ENCODE peak calls at places on chromosomes 7 and 10, in ten cellular contexts. One of them, this sample, is unnamed.

GRCh38 chr10:93074137-93074596 is 474 bp downstream of the CYP26A1 start:
- DNase-seq in trophoblast cell: no peak
- DNase-seq in effector CD4-positive, alpha-beta T cell: no peak
- DNase-seq in AG04450: no peak
- DNase-seq in stimulated activated naive CD8-positive, alpha-beta T cell treated with anti-CD3 and anti-CD28 coated beads, Interleukin-15, Interleukin-2, amounts not matched to agents 100 U/mL and 50 U/mL, for 24 hours: no peak
- DNase-seq in AG08396: no peak
- DNase-seq in HEK293T: peak; percentile 62
- DNase-seq in fibroblast of mammary gland: no peak
- DNase-seq in activated T-cell treated with anti-CD3 and anti-CD28 coated beads, Interleukin-2, amount 50 U/mL, for 72 hours: no peak
- DNase-seq in ELF-1: no peak
- DNase-seq in this sample: no peak

GRCh38 chr7:131231381-131232220 is 96.1 kb upstream of the MKLN1 start:
- DNase-seq in trophoblast cell: no peak
- DNase-seq in effector CD4-positive, alpha-beta T cell: peak; percentile 57
- DNase-seq in AG04450: peak; percentile 41
- DNase-seq in stimulated activated naive CD8-positive, alpha-beta T cell treated with anti-CD3 and anti-CD28 coated beads, Interleukin-15, Interleukin-2, amounts not matched to agents 100 U/mL and 50 U/mL, for 24 hours: peak; percentile 66
- DNase-seq in AG08396: peak; percentile 37
- DNase-seq in HEK293T: no peak
- DNase-seq in fibroblast of mammary gland: peak; percentile 59
- DNase-seq in activated T-cell treated with anti-CD3 and anti-CD28 coated beads, Interleukin-2, amount 50 U/mL, for 72 hours: peak; percentile 70
- DNase-seq in ELF-1: no peak
- DNase-seq in this sample: no peak

GRCh38 chr7:66296001-66296521 is 90.9 kb downstream of the TPST1 start:
- DNase-seq in trophoblast cell: no peak
- DNase-seq in effector CD4-positive, alpha-beta T cell: no peak
- DNase-seq in AG04450: peak; percentile 44
- DNase-seq in stimulated activated naive CD8-positive, alpha-beta T cell treated with anti-CD3 and anti-CD28 coated beads, Interleukin-15, Interleukin-2, amounts not matched to agents 100 U/mL and 50 U/mL, for 24 hours: no peak
- DNase-seq in AG08396: peak; percentile 30
- DNase-seq in HEK293T: no peak
- DNase-seq in fibroblast of mammary gland: peak; percentile 65
- DNase-seq in activated T-cell treated with anti-CD3 and anti-CD28 coated beads, Interleukin-2, amount 50 U/mL, for 72 hours: no peak
- DNase-seq in ELF-1: no peak
- DNase-seq in this sample: no peak

GRCh38 chr10:125779403-125780327 is 4.0 kb upstream of the MMP21 start:
- DNase-seq in trophoblast cell: no peak
- DNase-seq in effector CD4-positive, alpha-beta T cell: no peak
- DNase-seq in AG04450: no peak
- DNase-seq in stimulated activated naive CD8-positive, alpha-beta T cell treated with anti-CD3 and anti-CD28 coated beads, Interleukin-15, Interleukin-2, amounts not matched to agents 100 U/mL and 50 U/mL, for 24 hours: no peak
- DNase-seq in AG08396: no peak
- DNase-seq in HEK293T: no peak
- DNase-seq in fibroblast of mammary gland: no peak
- DNase-seq in activated T-cell treated with anti-CD3 and anti-CD28 coated beads, Interleukin-2, amount 50 U/mL, for 72 hours: no peak
- DNase-seq in ELF-1: no peak
- DNase-seq in this sample: no peak

GRCh38 chr7:34339061-34339526 is 318.9 kb upstream of the NPSR1 start:
- DNase-seq in trophoblast cell: peak; percentile 81
- DNase-seq in effector CD4-positive, alpha-beta T cell: no peak
- DNase-seq in AG04450: no peak
- DNase-seq in stimulated activated naive CD8-positive, alpha-beta T cell treated with anti-CD3 and anti-CD28 coated beads, Interleukin-15, Interleukin-2, amounts not matched to agents 100 U/mL and 50 U/mL, for 24 hours: no peak
- DNase-seq in AG08396: no peak
- DNase-seq in HEK293T: no peak
- DNase-seq in fibroblast of mammary gland: peak; percentile 11
- DNase-seq in activated T-cell treated with anti-CD3 and anti-CD28 coated beads, Interleukin-2, amount 50 U/mL, for 72 hours: no peak
- DNase-seq in ELF-1: no peak
- DNase-seq in this sample: no peak

GRCh38 chr10:99540673-99541531 is 8.2 kb downstream of the NKX2-3 start:
- DNase-seq in trophoblast cell: peak; percentile 29
- DNase-seq in effector CD4-positive, alpha-beta T cell: no peak
- DNase-seq in AG04450: no peak
- DNase-seq in stimulated activated naive CD8-positive, alpha-beta T cell treated with anti-CD3 and anti-CD28 coated beads, Interleukin-15, Interleukin-2, amounts not matched to agents 100 U/mL and 50 U/mL, for 24 hours: no peak
- DNase-seq in AG08396: no peak
- DNase-seq in HEK293T: peak; percentile 66
- DNase-seq in fibroblast of mammary gland: no peak
- DNase-seq in activated T-cell treated with anti-CD3 and anti-CD28 coated beads, Interleukin-2, amount 50 U/mL, for 72 hours: no peak
- DNase-seq in ELF-1: peak; percentile 41
- DNase-seq in this sample: no peak

GRCh38 chr7:2373124-2373556 is 18.5 kb downstream of the EIF3B start:
- DNase-seq in trophoblast cell: no peak
- DNase-seq in effector CD4-positive, alpha-beta T cell: no peak
- DNase-seq in AG04450: no peak
- DNase-seq in stimulated activated naive CD8-positive, alpha-beta T cell treated with anti-CD3 and anti-CD28 coated beads, Interleukin-15, Interleukin-2, amounts not matched to agents 100 U/mL and 50 U/mL, for 24 hours: no peak
- DNase-seq in AG08396: no peak
- DNase-seq in HEK293T: no peak
- DNase-seq in fibroblast of mammary gland: no peak
- DNase-seq in activated T-cell treated with anti-CD3 and anti-CD28 coated beads, Interleukin-2, amount 50 U/mL, for 72 hours: no peak
- DNase-seq in ELF-1: no peak
- DNase-seq in this sample: no peak

GRCh38 chr7:102146122-102146521 is 140.5 kb upstream of the SH2B2 start:
- DNase-seq in trophoblast cell: no peak
- DNase-seq in effector CD4-positive, alpha-beta T cell: no peak
- DNase-seq in AG04450: no peak
- DNase-seq in stimulated activated naive CD8-positive, alpha-beta T cell treated with anti-CD3 and anti-CD28 coated beads, Interleukin-15, Interleukin-2, amounts not matched to agents 100 U/mL and 50 U/mL, for 24 hours: no peak
- DNase-seq in AG08396: no peak
- DNase-seq in HEK293T: no peak
- DNase-seq in fibroblast of mammary gland: no peak
- DNase-seq in activated T-cell treated with anti-CD3 and anti-CD28 coated beads, Interleukin-2, amount 50 U/mL, for 72 hours: no peak
- DNase-seq in ELF-1: no peak
- DNase-seq in this sample: no peak

GRCh38 chr7:100247152-100247757 is 27.5 kb downstream of the PVRIG start:
- DNase-seq in trophoblast cell: peak; percentile 72
- DNase-seq in effector CD4-positive, alpha-beta T cell: no peak
- DNase-seq in AG04450: peak; percentile 61
- DNase-seq in stimulated activated naive CD8-positive, alpha-beta T cell treated with anti-CD3 and anti-CD28 coated beads, Interleukin-15, Interleukin-2, amounts not matched to agents 100 U/mL and 50 U/mL, for 24 hours: peak; percentile 32
- DNase-seq in AG08396: peak; percentile 75
- DNase-seq in HEK293T: peak; percentile 75
- DNase-seq in fibroblast of mammary gland: peak; percentile 55
- DNase-seq in activated T-cell treated with anti-CD3 and anti-CD28 coated beads, Interleukin-2, amount 50 U/mL, for 72 hours: no peak
- DNase-seq in ELF-1: peak; percentile 90
- DNase-seq in this sample: no peak

GRCh38 chr7:494906-495305 is 24.7 kb downstream of the PDGFA start:
- DNase-seq in trophoblast cell: no peak
- DNase-seq in effector CD4-positive, alpha-beta T cell: no peak
- DNase-seq in AG04450: no peak
- DNase-seq in stimulated activated naive CD8-positive, alpha-beta T cell treated with anti-CD3 and anti-CD28 coated beads, Interleukin-15, Interleukin-2, amounts not matched to agents 100 U/mL and 50 U/mL, for 24 hours: no peak
- DNase-seq in AG08396: no peak
- DNase-seq in HEK293T: no peak
- DNase-seq in fibroblast of mammary gland: no peak
- DNase-seq in activated T-cell treated with anti-CD3 and anti-CD28 coated beads, Interleukin-2, amount 50 U/mL, for 72 hours: no peak
- DNase-seq in ELF-1: no peak
- DNase-seq in this sample: no peak

GRCh38 chr10:127845756-127846155 is 47.0 kb downstream of the CLRN3 start:
- DNase-seq in trophoblast cell: no peak
- DNase-seq in effector CD4-positive, alpha-beta T cell: no peak
- DNase-seq in AG04450: no peak
- DNase-seq in stimulated activated naive CD8-positive, alpha-beta T cell treated with anti-CD3 and anti-CD28 coated beads, Interleukin-15, Interleukin-2, amounts not matched to agents 100 U/mL and 50 U/mL, for 24 hours: no peak
- DNase-seq in AG08396: no peak
- DNase-seq in HEK293T: no peak
- DNase-seq in fibroblast of mammary gland: no peak
- DNase-seq in activated T-cell treated with anti-CD3 and anti-CD28 coated beads, Interleukin-2, amount 50 U/mL, for 72 hours: no peak
- DNase-seq in ELF-1: no peak
- DNase-seq in this sample: no peak

GRCh38 chr7:28748934-28749584 is 209.1 kb downstream of the TRIL start:
- DNase-seq in trophoblast cell: peak; percentile 50
- DNase-seq in effector CD4-positive, alpha-beta T cell: no peak
- DNase-seq in AG04450: no peak
- DNase-seq in stimulated activated naive CD8-positive, alpha-beta T cell treated with anti-CD3 and anti-CD28 coated beads, Interleukin-15, Interleukin-2, amounts not matched to agents 100 U/mL and 50 U/mL, for 24 hours: peak; percentile 16
- DNase-seq in AG08396: no peak
- DNase-seq in HEK293T: peak; percentile 40
- DNase-seq in fibroblast of mammary gland: peak; percentile 73
- DNase-seq in activated T-cell treated with anti-CD3 and anti-CD28 coated beads, Interleukin-2, amount 50 U/mL, for 72 hours: peak; percentile 14
- DNase-seq in ELF-1: no peak
- DNase-seq in this sample: no peak

GRCh38 chr10:112838784-112839481 is 111.1 kb upstream of the TCF7L2 start:
- DNase-seq in trophoblast cell: peak; percentile 28
- DNase-seq in effector CD4-positive, alpha-beta T cell: no peak
- DNase-seq in AG04450: no peak
- DNase-seq in stimulated activated naive CD8-positive, alpha-beta T cell treated with anti-CD3 and anti-CD28 coated beads, Interleukin-15, Interleukin-2, amounts not matched to agents 100 U/mL and 50 U/mL, for 24 hours: no peak
- DNase-seq in AG08396: no peak
- DNase-seq in HEK293T: no peak
- DNase-seq in fibroblast of mammary gland: no peak
- DNase-seq in activated T-cell treated with anti-CD3 and anti-CD28 coated beads, Interleukin-2, amount 50 U/mL, for 72 hours: no peak
- DNase-seq in ELF-1: peak; percentile 58
- DNase-seq in this sample: no peak

GRCh38 chr10:58016614-58017013 is 251.1 kb downstream of the IPMK start:
- DNase-seq in trophoblast cell: no peak
- DNase-seq in effector CD4-positive, alpha-beta T cell: no peak
- DNase-seq in AG04450: no peak
- DNase-seq in stimulated activated naive CD8-positive, alpha-beta T cell treated with anti-CD3 and anti-CD28 coated beads, Interleukin-15, Interleukin-2, amounts not matched to agents 100 U/mL and 50 U/mL, for 24 hours: no peak
- DNase-seq in AG08396: no peak
- DNase-seq in HEK293T: no peak
- DNase-seq in fibroblast of mammary gland: no peak
- DNase-seq in activated T-cell treated with anti-CD3 and anti-CD28 coated beads, Interleukin-2, amount 50 U/mL, for 72 hours: no peak
- DNase-seq in ELF-1: no peak
- DNase-seq in this sample: no peak

GRCh38 chr10:120979435-120980315 is 128.5 kb downstream of the WDR11 start:
- DNase-seq in trophoblast cell: peak; percentile 22
- DNase-seq in effector CD4-positive, alpha-beta T cell: no peak
- DNase-seq in AG04450: no peak
- DNase-seq in stimulated activated naive CD8-positive, alpha-beta T cell treated with anti-CD3 and anti-CD28 coated beads, Interleukin-15, Interleukin-2, amounts not matched to agents 100 U/mL and 50 U/mL, for 24 hours: peak; percentile 12
- DNase-seq in AG08396: peak; percentile 28
- DNase-seq in HEK293T: peak; percentile 82
- DNase-seq in fibroblast of mammary gland: no peak
- DNase-seq in activated T-cell treated with anti-CD3 and anti-CD28 coated beads, Interleukin-2, amount 50 U/mL, for 72 hours: peak; percentile 19
- DNase-seq in ELF-1: peak; percentile 79
- DNase-seq in this sample: no peak

GRCh38 chr10:11560076-11560709 is 51.3 kb downstream of the USP6NL start:
- DNase-seq in trophoblast cell: no peak
- DNase-seq in effector CD4-positive, alpha-beta T cell: no peak
- DNase-seq in AG04450: no peak
- DNase-seq in stimulated activated naive CD8-positive, alpha-beta T cell treated with anti-CD3 and anti-CD28 coated beads, Interleukin-15, Interleukin-2, amounts not matched to agents 100 U/mL and 50 U/mL, for 24 hours: no peak
- DNase-seq in AG08396: no peak
- DNase-seq in HEK293T: no peak
- DNase-seq in fibroblast of mammary gland: no peak
- DNase-seq in activated T-cell treated with anti-CD3 and anti-CD28 coated beads, Interleukin-2, amount 50 U/mL, for 72 hours: no peak
- DNase-seq in ELF-1: no peak
- DNase-seq in this sample: no peak

GRCh38 chr10:123272171-123272570 is 118.0 kb downstream of the BUB3 start:
- DNase-seq in trophoblast cell: no peak
- DNase-seq in effector CD4-positive, alpha-beta T cell: no peak
- DNase-seq in AG04450: no peak
- DNase-seq in stimulated activated naive CD8-positive, alpha-beta T cell treated with anti-CD3 and anti-CD28 coated beads, Interleukin-15, Interleukin-2, amounts not matched to agents 100 U/mL and 50 U/mL, for 24 hours: no peak
- DNase-seq in AG08396: no peak
- DNase-seq in HEK293T: no peak
- DNase-seq in fibroblast of mammary gland: peak; percentile 3
- DNase-seq in activated T-cell treated with anti-CD3 and anti-CD28 coated beads, Interleukin-2, amount 50 U/mL, for 72 hours: no peak
- DNase-seq in ELF-1: no peak
- DNase-seq in this sample: no peak

GRCh38 chr10:117450940-117451339 is 75.7 kb upstream of the PDZD8 start:
- DNase-seq in trophoblast cell: no peak
- DNase-seq in effector CD4-positive, alpha-beta T cell: no peak
- DNase-seq in AG04450: no peak
- DNase-seq in stimulated activated naive CD8-positive, alpha-beta T cell treated with anti-CD3 and anti-CD28 coated beads, Interleukin-15, Interleukin-2, amounts not matched to agents 100 U/mL and 50 U/mL, for 24 hours: no peak
- DNase-seq in AG08396: no peak
- DNase-seq in HEK293T: no peak
- DNase-seq in fibroblast of mammary gland: no peak
- DNase-seq in activated T-cell treated with anti-CD3 and anti-CD28 coated beads, Interleukin-2, amount 50 U/mL, for 72 hours: no peak
- DNase-seq in ELF-1: no peak
- DNase-seq in this sample: no peak

GRCh38 chr10:43963379-43963778 is 314.7 kb upstream of the ZNF32 start:
- DNase-seq in trophoblast cell: no peak
- DNase-seq in effector CD4-positive, alpha-beta T cell: no peak
- DNase-seq in AG04450: no peak
- DNase-seq in stimulated activated naive CD8-positive, alpha-beta T cell treated with anti-CD3 and anti-CD28 coated beads, Interleukin-15, Interleukin-2, amounts not matched to agents 100 U/mL and 50 U/mL, for 24 hours: no peak
- DNase-seq in AG08396: no peak
- DNase-seq in HEK293T: no peak
- DNase-seq in fibroblast of mammary gland: no peak
- DNase-seq in activated T-cell treated with anti-CD3 and anti-CD28 coated beads, Interleukin-2, amount 50 U/mL, for 72 hours: no peak
- DNase-seq in ELF-1: no peak
- DNase-seq in this sample: no peak

GRCh38 chr10:125700355-125700911 is 17.5 kb upstream of the TEX36 start:
- DNase-seq in trophoblast cell: no peak
- DNase-seq in effector CD4-positive, alpha-beta T cell: no peak
- DNase-seq in AG04450: no peak
- DNase-seq in stimulated activated naive CD8-positive, alpha-beta T cell treated with anti-CD3 and anti-CD28 coated beads, Interleukin-15, Interleukin-2, amounts not matched to agents 100 U/mL and 50 U/mL, for 24 hours: no peak
- DNase-seq in AG08396: no peak
- DNase-seq in HEK293T: no peak
- DNase-seq in fibroblast of mammary gland: peak; percentile 20
- DNase-seq in activated T-cell treated with anti-CD3 and anti-CD28 coated beads, Interleukin-2, amount 50 U/mL, for 72 hours: no peak
- DNase-seq in ELF-1: no peak
- DNase-seq in this sample: no peak

GRCh38 chr10:130425881-130426435 is 289.8 kb downstream of the GLRX3 start:
- DNase-seq in trophoblast cell: no peak
- DNase-seq in effector CD4-positive, alpha-beta T cell: no peak
- DNase-seq in AG04450: no peak
- DNase-seq in stimulated activated naive CD8-positive, alpha-beta T cell treated with anti-CD3 and anti-CD28 coated beads, Interleukin-15, Interleukin-2, amounts not matched to agents 100 U/mL and 50 U/mL, for 24 hours: no peak
- DNase-seq in AG08396: no peak
- DNase-seq in HEK293T: peak; percentile 3
- DNase-seq in fibroblast of mammary gland: no peak
- DNase-seq in activated T-cell treated with anti-CD3 and anti-CD28 coated beads, Interleukin-2, amount 50 U/mL, for 72 hours: no peak
- DNase-seq in ELF-1: no peak
- DNase-seq in this sample: no peak

This sample was measured in cortex of kidney.